ENCODE peak calls at places on chromosomes 3 and 15, in ten cellular contexts. F, W, Z, P, X, E, Y, D, C and H are unnamed samples.

GRCh38 chr15:78265752-78266224 is 1.4 kb downstream of the DNAJA4 start:
- DNase-seq in Y (no peak), X (no peak), D (no peak), E (no peak), F (no peak), W (peak), P (no peak), C (no peak), Z (no peak), H (no peak)

GRCh38 chr3:123741058-123741511 is 143.0 kb downstream of the MYLK start:
- DNase-seq in Z (no peak), D (no peak), F (no peak), C (no peak), W (no peak), Y (no peak), X (no peak), E (no peak), P (no peak), H (no peak)

GRCh38 chr3:110865934-110866333 is 205.7 kb upstream of the NECTIN3 start:
- DNase-seq in Y (no peak), Z (no peak), C (no peak), X (no peak), D (no peak), W (no peak), E (no peak), P (no peak), F (no peak), H (no peak)

GRCh38 chr3:156483961-156484787 is 70.7 kb downstream of the SSR3 start:
- DNase-seq in P (no peak), E (no peak), C (no peak), D (no peak), Y (no peak), Z (no peak), X (peak), W (peak), F (no peak), H (peak)

GRCh38 chr3:155778441-155778840 is 27.6 kb downstream of the C3orf33 start:
- DNase-seq in E (no peak), Z (no peak), W (no peak), C (no peak), D (no peak), P (no peak), X (no peak), F (no peak), Y (no peak), H (no peak)

GRCh38 chr3:196617256-196617655 is 22.2 kb upstream of the NRROS start:
- DNase-seq in Y (no peak), E (no peak), D (no peak), P (no peak), X (no peak), F (no peak), C (no peak), W (no peak), Z (no peak), H (no peak)

GRCh38 chr3:109073116-109073515 is 44.8 kb downstream of the MORC1 start:
- DNase-seq in C (no peak), X (no peak), W (no peak), P (no peak), E (no peak), Z (no peak), D (no peak), Y (no peak), F (no peak), H (no peak)

GRCh38 chr15:68630205-68630555 is 51.4 kb downstream of the CORO2B start:
- DNase-seq in F (no peak), Y (no peak), C (no peak), D (no peak), P (no peak), E (no peak), Z (no peak), X (no peak), W (no peak), H (no peak)

GRCh38 chr3:121836069-121836468 is 1.1 kb downstream of the EAF2 start:
- DNase-seq in E (no peak), P (no peak), C (no peak), X (no peak), F (no peak), Z (no peak), Y (no peak), W (no peak), D (no peak), H (no peak)
- H3K4me3 ChIP-seq in E (peak), P (peak), C (no peak), X (no peak), F (peak), Z (no peak), Y (peak), W (peak), D (peak), H (peak)

DNA sequence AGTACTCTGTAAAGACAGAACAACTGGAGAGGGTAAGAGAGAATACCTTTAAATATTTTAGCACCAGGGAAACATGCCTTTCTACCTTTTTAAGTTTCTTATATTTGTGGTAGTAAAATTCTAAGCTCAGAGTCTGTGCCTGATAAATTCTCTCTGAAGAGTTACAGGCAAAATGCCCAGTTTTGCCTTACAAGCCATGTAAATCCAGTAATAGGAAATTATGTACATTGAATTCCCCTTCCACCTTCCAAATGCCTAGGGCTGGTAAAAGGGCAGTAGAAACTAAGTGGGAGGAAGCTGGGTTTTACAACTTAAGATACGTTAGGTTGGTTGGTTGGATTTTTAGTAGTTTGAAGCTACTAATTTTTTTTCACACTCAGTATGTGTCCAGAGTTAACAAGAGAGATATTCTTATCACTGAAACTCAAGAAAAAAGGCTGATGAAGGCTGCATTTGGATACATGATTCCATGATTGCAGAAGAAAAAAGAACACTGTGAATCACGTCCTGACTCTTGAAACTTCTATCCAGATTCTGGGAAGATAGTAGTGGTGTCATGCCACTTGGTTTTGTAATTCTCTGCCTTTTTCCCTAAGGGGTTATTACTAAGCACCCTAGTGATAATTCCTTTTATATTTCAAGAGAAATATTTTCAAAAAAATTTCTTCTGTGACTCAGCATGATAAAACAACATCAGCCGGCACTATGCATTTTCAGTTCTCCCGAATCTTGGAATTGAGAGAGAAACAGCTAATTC is 43.0 kb upstream of the TP63 start:
- DNase-seq in F (no peak), D (no peak), Z (no peak), W (no peak), X (no peak), E (no peak), C (peak), P (no peak), Y (no peak), H (peak)
- H3K27ac ChIP-seq in F (no peak), D (peak), Z (no peak), W (peak), X (no peak), E (peak), C (peak), P (no peak), Y (no peak), H (peak)

GRCh38 chr3:170989100-170989648 is 37.3 kb downstream of the SLC2A2 start:
- DNase-seq in P (no peak), X (no peak), Y (no peak), D (no peak), Z (no peak), F (no peak), E (no peak), C (no peak), W (no peak), H (no peak)

GRCh38 chr3:170988378-170988777 is 38.1 kb downstream of the SLC2A2 start:
- DNase-seq in Z (no peak), D (no peak), F (no peak), C (no peak), Y (no peak), P (no peak), E (no peak), X (no peak), W (no peak), H (no peak)

GRCh38 chr3:170991664-170992063 is 34.9 kb downstream of the SLC2A2 start:
- DNase-seq in D (no peak), E (no peak), P (no peak), W (no peak), X (no peak), Z (no peak), F (no peak), Y (no peak), C (no peak), H (no peak)

GRCh38 chr3:170997966-170998913 is 28.3 kb downstream of the SLC2A2 start:
- DNase-seq in P (peak), D (no peak), Z (no peak), Y (no peak), F (no peak), X (no peak), W (peak), C (no peak), E (no peak), H (no peak)

DNA sequence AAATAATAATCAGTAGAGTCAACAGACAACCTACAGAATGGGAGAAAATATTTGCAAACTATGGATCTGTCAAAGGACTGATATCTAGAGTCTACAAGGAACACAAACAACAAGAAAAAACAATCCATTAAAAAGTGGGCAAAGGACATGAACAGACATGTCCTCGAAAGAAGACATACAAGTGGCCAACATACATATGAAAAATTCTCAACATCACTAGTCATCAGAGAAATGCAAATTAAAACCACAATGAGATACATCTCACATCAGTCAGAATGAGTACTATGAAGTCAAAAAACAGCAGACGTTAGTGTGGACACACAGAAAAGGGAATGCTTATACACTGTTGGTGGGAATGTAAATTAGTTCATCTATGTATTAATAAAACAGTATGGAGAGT is 33.7 kb downstream of the SLC2A2 start:
- DNase-seq in P (no peak), E (no peak), X (no peak), F (no peak), W (no peak), Z (no peak), D (no peak), Y (no peak), C (no peak), H (no peak)
- H3K4me3 ChIP-seq in P (no peak), E (no peak), X (no peak), F (no peak), W (no peak), Z (no peak), D (no peak), Y (no peak), C (no peak), H (no peak)

GRCh38 chr3:32404714-32405113 is 13.1 kb downstream of the CMTM7 start:
- DNase-seq in X (no peak), C (no peak), W (no peak), D (no peak), Y (no peak), Z (no peak), F (no peak), E (no peak), P (no peak), H (no peak)
- H3K27ac ChIP-seq in X (no peak), C (no peak), W (no peak), D (peak), Y (no peak), Z (no peak), F (no peak), E (no peak), P (no peak), H (no peak)

GRCh38 chr3:42936157-42936981 is 30.4 kb downstream of the ZNF662 start:
- DNase-seq in P (peak), C (no peak), W (peak), E (no peak), Z (no peak), D (peak), Y (peak), X (no peak), F (peak), H (no peak)
- H3K4me3 ChIP-seq in P (peak), C (no peak), W (peak), E (peak), Z (no peak), D (peak), Y (peak), X (no peak), F (no peak), H (no peak)

GRCh38 chr15:75140080-75140879 is 61.4 kb upstream of the C15orf39 start:
- DNase-seq in X (no peak), Z (no peak), C (no peak), F (no peak), D (no peak), P (no peak), E (no peak), Y (no peak), W (peak), H (no peak)

GRCh38 chr15:75136758-75137157 is 64.9 kb upstream of the C15orf39 start:
- DNase-seq in C (no peak), F (no peak), W (no peak), P (no peak), X (no peak), Y (no peak), E (no peak), D (no peak), Z (no peak), H (no peak)

GRCh38 chr15:75136118-75136517 is 65.6 kb upstream of the C15orf39 start:
- DNase-seq in C (no peak), Z (no peak), Y (no peak), E (no peak), P (no peak), W (no peak), D (no peak), X (no peak), F (no peak), H (no peak)

GRCh38 chr15:75134748-75135147 is 66.9 kb upstream of the C15orf39 start:
- DNase-seq in Y (no peak), P (no peak), C (no peak), Z (no peak), X (no peak), E (no peak), F (no peak), D (no peak), W (no peak), H (no peak)

DNA sequence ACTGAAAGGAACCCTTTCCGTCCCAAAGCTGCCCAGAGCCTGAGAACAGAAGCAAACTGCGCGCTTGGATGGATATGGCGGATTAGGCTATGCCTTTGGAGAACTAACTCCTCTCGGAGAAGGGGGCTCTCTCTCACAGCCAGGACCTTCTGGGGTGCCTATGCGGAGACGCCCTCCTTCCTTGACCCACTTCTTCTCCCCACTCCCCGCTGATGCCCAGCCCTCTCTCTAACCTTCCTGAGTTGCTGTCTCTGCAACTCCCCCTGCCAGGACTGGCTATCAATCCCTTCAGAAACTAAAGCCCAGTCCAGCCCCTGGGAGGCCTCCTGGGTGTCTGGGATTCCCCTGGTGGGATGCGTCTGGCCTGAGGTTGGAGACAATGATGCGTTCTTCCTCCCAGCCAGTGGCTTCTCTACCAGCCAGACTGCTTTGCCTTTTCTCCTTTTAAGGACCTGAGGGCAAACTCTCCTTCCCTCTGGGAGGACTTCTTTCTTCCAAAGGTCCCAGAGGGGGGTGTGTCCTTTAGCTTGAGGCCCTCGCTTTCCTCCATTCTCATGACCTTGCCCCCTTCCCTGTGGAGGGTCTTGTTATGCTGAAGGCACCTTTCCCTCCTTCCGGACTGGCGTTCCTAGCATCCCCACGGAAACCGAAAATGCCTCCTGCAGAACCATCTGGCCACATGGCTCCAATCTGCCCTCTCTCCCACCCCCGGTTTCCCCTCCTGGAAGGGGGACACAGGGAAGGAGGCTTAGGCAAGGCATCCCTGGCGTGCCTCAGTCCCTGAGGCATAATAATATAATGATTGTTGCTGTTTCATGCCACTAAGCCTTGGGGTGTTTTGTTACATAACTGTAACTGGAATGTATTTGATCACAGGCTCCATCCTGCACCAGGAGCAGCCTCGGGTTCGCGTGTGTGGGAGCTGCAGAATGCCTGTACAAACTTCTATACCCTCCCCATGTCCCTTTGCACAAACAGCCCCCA is 63.4 kb upstream of the C15orf39 start:
- DNase-seq in W (no peak), F (no peak), Z (no peak), P (no peak), E (no peak), D (no peak), X (no peak), Y (no peak), C (no peak), H (no peak)
- H3K27ac ChIP-seq in W (no peak), F (no peak), Z (no peak), P (no peak), E (no peak), D (no peak), X (no peak), Y (no peak), C (peak), H (no peak)

DNA sequence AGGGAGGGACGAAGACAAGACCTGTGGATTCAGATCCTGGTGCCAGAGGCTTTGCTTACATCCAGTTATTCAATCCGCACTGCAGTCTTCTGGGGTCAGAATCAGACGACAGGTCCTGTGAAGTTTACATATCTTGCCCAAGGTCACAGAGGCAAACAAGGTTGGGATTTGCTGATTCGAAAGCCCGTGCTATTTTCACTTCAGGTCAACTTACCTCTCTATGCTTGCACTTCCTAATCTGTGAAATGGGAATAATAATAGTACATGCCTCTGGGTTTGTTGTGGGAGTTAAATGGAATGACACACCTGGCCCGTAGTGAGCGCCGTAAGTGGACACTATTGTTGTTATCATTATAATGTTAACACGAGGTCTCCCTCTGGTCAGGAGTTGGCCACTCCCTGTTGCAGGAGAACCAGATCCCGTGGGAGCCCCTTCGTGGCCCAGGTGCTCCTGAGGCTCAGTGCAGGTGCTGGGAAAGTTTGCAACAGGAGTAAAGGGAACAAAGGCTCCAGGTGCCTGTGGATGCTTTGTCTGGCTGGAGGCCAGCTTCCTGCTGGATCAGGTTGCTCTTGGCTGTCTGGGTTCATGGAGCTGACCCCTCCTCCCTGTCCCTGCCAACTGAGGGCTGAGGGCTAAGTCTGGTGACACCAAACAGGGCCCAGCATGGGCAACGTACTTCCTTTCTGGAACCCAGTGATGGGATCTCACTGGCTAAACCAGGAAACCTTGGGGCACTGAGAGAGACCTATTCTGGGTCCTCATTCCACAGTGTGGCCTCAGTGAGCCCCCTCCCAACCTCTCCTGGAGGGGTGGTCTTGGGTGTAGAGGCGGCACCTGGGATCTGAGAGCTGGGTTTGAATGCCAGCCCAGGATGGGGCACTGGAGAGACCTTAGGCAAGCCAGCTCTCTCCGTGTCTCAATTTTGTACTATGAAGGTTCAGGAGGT is 40.1 kb upstream of the SEMA4B start:
- DNase-seq in Z (no peak), F (peak), W (no peak), X (no peak), E (no peak), C (no peak), P (peak), D (no peak), Y (no peak), H (no peak)
- H3K4me3 ChIP-seq in Z (no peak), F (no peak), W (no peak), X (no peak), E (no peak), C (no peak), P (no peak), D (no peak), Y (no peak), H (no peak)